ENCODE peak calls at places on chromosome 2, in nine cellular contexts. X is cardiac muscle cell, N is astrocyte of the spinal cord, K is Calu3, Y is right atrium auricular region, I is left ventricle myocardium inferior, P is GM13977, R is HCT116, L is brain microvascular endothelial cell. O is an unnamed sample.
A peak's percentile ranks its signal among the peaks of the same experiment; 100 is the strongest.

GRCh38 chr2:219207884-219208740 is 1.5 kb downstream of the ZFAND2B start:
- DNase-seq in X (no peak), N (peak; percentile 22), K (no peak), Y (no peak), I (no peak), P (no peak), R (no peak), L (peak; percentile 8), O (no peak)

GRCh38 chr2:240460781-240461431 is 25.4 kb downstream of the GPC1 start:
- DNase-seq in X (no peak), N (no peak), K (no peak), Y (no peak), I (peak; percentile 10), P (no peak), R (no peak), L (no peak), O (peak; percentile 36)

GRCh38 chr2:143068094-143068890 is 60.9 kb upstream of the ARHGAP15 start:
- DNase-seq in X (no peak), N (no peak), K (no peak), Y (no peak), I (no peak), P (no peak), R (no peak), L (no peak), O (peak; percentile 67)

GRCh38 chr2:121626777-121627524 is 22.3 kb downstream of the CLASP1 start:
- DNase-seq in X (no peak), N (peak; percentile 79), K (no peak), Y (peak; percentile 66), I (peak; percentile 43), P (no peak), R (no peak), L (peak; percentile 6), O (no peak)

GRCh38 chr2:223711596-223712326 is 109.6 kb upstream of the SCG2 start:
- DNase-seq in X (no peak), N (no peak), K (no peak), Y (no peak), I (no peak), P (no peak), R (no peak), L (no peak), O (no peak)

GRCh38 chr2:210727549-210727948 is 171.2 kb downstream of the CPS1 start:
- DNase-seq in X (no peak), N (no peak), K (no peak), Y (no peak), I (no peak), P (no peak), R (no peak), L (no peak), O (no peak)

GRCh38 chr2:10231551-10232085 is 71.1 kb upstream of the HPCAL1 start:
- DNase-seq in X (no peak), N (no peak), K (no peak), Y (no peak), I (no peak), P (no peak), R (no peak), L (no peak), O (peak; percentile 22)

GRCh38 chr2:197079832-197080555 is 153.5 kb upstream of the PGAP1 start:
- DNase-seq in X (no peak), N (peak; percentile 79), K (no peak), Y (no peak), I (peak; percentile 36), P (no peak), R (no peak), L (no peak), O (no peak)

GRCh38 chr2:60806988-60807681 is 51.1 kb downstream of the PAPOLG start:
- DNase-seq in X (peak; percentile 13), N (peak; percentile 72), K (no peak), Y (peak; percentile 44), I (no peak), P (peak; percentile 69), R (no peak), L (peak; percentile 81), O (no peak)

GRCh38 chr2:12935226-12935625 is 218.5 kb downstream of the TRIB2 start:
- DNase-seq in X (no peak), N (peak; percentile 47), K (no peak), Y (no peak), I (no peak), P (no peak), R (no peak), L (no peak), O (no peak)

GRCh38 chr2:84022810-84023431 is 436.2 kb downstream of the SUCLG1 start:
- DNase-seq in X (peak; percentile 73), N (peak; percentile 23), K (peak; percentile 60), Y (no peak), I (no peak), P (peak; percentile 17), R (peak; percentile 66), L (peak; percentile 20), O (no peak)

GRCh38 chr2:181892795-181893435 is 1.4 kb downstream of the ITPRID2 start:
- DNase-seq in X (no peak), N (peak; percentile 58), K (no peak), Y (no peak), I (no peak), P (no peak), R (peak; percentile 38), L (no peak), O (no peak)

GRCh38 chr2:121976912-121977311 is 221.5 kb downstream of the TSN start:
- DNase-seq in X (peak; percentile 56), N (no peak), K (no peak), Y (no peak), I (no peak), P (no peak), R (no peak), L (no peak), O (no peak)

GRCh38 chr2:46296840-46297545 is at the start of gene EPAS1:
- DNase-seq in X (peak; percentile 86), N (peak; percentile 72), K (peak; percentile 80), Y (peak; percentile 98), I (peak; percentile 98), P (peak; percentile 98), R (no peak), L (peak; percentile 74), O (peak; percentile 76)
- TF ChIP-seq CTCF in X (no peak), N (no peak), K (no peak), Y (no peak), I (no peak), P (no peak), R (no peak), L (no peak), O (no peak)

GRCh38 chr2:193778293-193778692 is 1583.6 kb upstream of the TMEFF2 start:
- DNase-seq in X (no peak), N (no peak), K (no peak), Y (no peak), I (no peak), P (no peak), R (no peak), L (no peak), O (no peak)

DNA sequence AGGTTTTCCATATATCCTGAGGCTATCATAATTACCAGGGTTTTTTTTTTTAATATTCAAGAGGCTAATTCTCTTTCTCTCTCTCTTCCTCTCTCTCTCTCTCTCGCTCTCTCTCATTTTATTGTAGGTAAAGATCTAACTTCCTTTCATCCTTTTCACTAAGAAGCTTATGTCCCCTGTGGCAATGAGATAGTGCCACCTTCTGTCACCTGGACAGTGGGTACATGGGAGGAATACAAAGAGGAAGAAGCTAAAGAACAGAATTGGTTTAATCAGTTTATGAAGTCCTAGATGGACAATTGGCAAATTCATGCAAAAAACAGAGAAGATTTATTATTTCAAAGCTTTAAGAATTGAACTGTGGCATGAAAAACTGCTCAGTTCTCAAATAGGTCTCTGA is 1582.3 kb upstream of the TMEFF2 start:
- DNase-seq in X (no peak), N (no peak), K (no peak), Y (no peak), I (no peak), P (no peak), R (peak; percentile 7), L (no peak), O (no peak)
- TF ChIP-seq CTCF in X (no peak), N (no peak), K (no peak), Y (no peak), I (no peak), P (no peak), R (peak; percentile 19), L (no peak), O (no peak)

GRCh38 chr2:17242813-17243485 is 275.3 kb downstream of the RAD51AP2 start:
- DNase-seq in X (no peak), N (no peak), K (no peak), Y (no peak), I (no peak), P (no peak), R (no peak), L (no peak), O (no peak)
- TF ChIP-seq CTCF in X (no peak), N (no peak), K (no peak), Y (no peak), I (no peak), P (no peak), R (no peak), L (no peak), O (no peak)

DNA sequence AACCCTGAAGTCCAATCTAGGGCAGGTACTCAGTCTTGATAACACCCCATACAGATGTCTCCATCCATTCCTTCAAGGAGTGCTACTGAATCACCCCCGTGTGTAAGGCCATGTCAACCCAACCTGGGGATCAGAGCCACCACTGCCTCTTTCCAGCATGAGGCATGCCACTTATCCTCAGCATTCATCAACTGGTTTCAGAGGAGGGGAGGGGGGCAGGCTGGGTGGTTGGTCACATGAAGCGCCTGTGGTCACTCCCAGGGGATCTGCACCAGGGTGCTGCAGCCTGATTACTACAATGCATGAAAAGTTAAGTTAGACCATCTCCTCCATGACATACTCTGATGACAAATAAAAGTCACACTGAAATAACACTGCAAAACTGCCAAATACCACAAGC is 65.0 kb downstream of the UXS1 start:
- DNase-seq in X (no peak), N (no peak), K (no peak), Y (no peak), I (no peak), P (no peak), R (no peak), L (no peak), O (no peak)
- TF ChIP-seq CTCF in X (no peak), N (no peak), K (no peak), Y (no peak), I (no peak), P (no peak), R (no peak), L (no peak), O (no peak)

GRCh38 chr2:98972582-98973167 is 36.6 kb upstream of the CRACDL start:
- DNase-seq in X (no peak), N (no peak), K (no peak), Y (no peak), I (no peak), P (no peak), R (no peak), L (no peak), O (no peak)
- TF ChIP-seq CTCF in X (no peak), N (no peak), K (no peak), Y (no peak), I (no peak), P (no peak), R (no peak), L (no peak), O (no peak)

O was measured in CD14-positive monocyte.